ENCODE peak calls at places on chromosomes 7 and 10, in seven cellular contexts. E, I, S, B, U, R and O are unnamed samples.

GRCh38 chr10:75037171-75038153 is 74.0 kb upstream of the SAMD8 start:
- DNase-seq in E (no peak), I (no peak), S (no peak), B (peak), U (no peak), R (no peak), O (no peak)

GRCh38 chr10:105843786-105844560 is 1202.9 kb downstream of the SORCS3 start:
- DNase-seq in E (no peak), I (no peak), S (no peak), B (no peak), U (no peak), R (no peak), O (no peak)

GRCh38 chr10:64191304-64191703 is 670.1 kb downstream of the REEP3 start:
- DNase-seq in E (no peak), I (no peak), S (no peak), B (no peak), U (no peak), R (no peak), O (no peak)

GRCh38 chr10:131979821-131980270 is 1.9 kb downstream of the BNIP3 start:
- DNase-seq in E (no peak), I (peak), S (peak), B (no peak), U (no peak), R (no peak), O (peak)

GRCh38 chr10:86317949-86318725 is 48.5 kb downstream of the GRID1 start:
- DNase-seq in E (no peak), I (no peak), S (no peak), B (peak), U (no peak), R (no peak), O (no peak)

GRCh38 chr7:104126411-104126841 is 81.4 kb downstream of the ORC5 start:
- DNase-seq in E (no peak), I (peak), S (no peak), B (no peak), U (no peak), R (no peak), O (no peak)

GRCh38 chr7:90119178-90119971 is 34.9 kb upstream of the STEAP1 start:
- DNase-seq in E (no peak), I (peak), S (peak), B (no peak), U (no peak), R (no peak), O (peak)

GRCh38 chr10:50431791-50432190 is 180.5 kb upstream of the ASAH2 start:
- DNase-seq in E (no peak), I (peak), S (no peak), B (no peak), U (no peak), R (no peak), O (peak)

GRCh38 chr10:59585046-59585700 is 124.5 kb downstream of the SLC16A9 start:
- DNase-seq in E (no peak), I (peak), S (no peak), B (no peak), U (no peak), R (no peak), O (no peak)

GRCh38 chr7:142301923-142302550 is 44.2 kb upstream of the PRSS58 start:
- DNase-seq in E (peak), I (peak), S (peak), B (no peak), U (no peak), R (no peak), O (peak)

GRCh38 chr10:10017716-10018115 is 1000.0 kb upstream of the CELF2 start:
- DNase-seq in E (no peak), I (no peak), S (no peak), B (no peak), U (no peak), R (no peak), O (no peak)

GRCh38 chr10:89710748-89711147 is 9.4 kb downstream of the KIF20B start:
- DNase-seq in E (peak), I (no peak), S (no peak), B (no peak), U (no peak), R (no peak), O (no peak)

GRCh38 chr10:106182542-106182941 is 982.0 kb downstream of the SORCS1 start:
- DNase-seq in E (no peak), I (no peak), S (no peak), B (no peak), U (no peak), R (no peak), O (no peak)

GRCh38 chr10:108688314-108688713 is 1235.0 kb downstream of the XPNPEP1 start:
- DNase-seq in E (no peak), I (no peak), S (no peak), B (no peak), U (no peak), R (no peak), O (no peak)

GRCh38 chr7:128715079-128715478 is 24.1 kb upstream of the CALU start:
- DNase-seq in E (no peak), I (no peak), S (no peak), B (no peak), U (no peak), R (no peak), O (no peak)

GRCh38 chr7:92750961-92751360 is 85.4 kb downstream of the CDK6 start:
- DNase-seq in E (no peak), I (no peak), S (peak), B (no peak), U (no peak), R (no peak), O (no peak)